ENCODE peak calls at places on chromosome 3, in five cellular contexts. One of them, this sample, is unnamed.

GRCh38 chr3:3800685-3801509 is 1.7 kb downstream of the LRRN1 start:
- DNase-seq in SK-N-SH: peak; percentile 61
- DNase-seq in HepG2: no peak
- DNase-seq in GM12878: no peak
- DNase-seq in K562: no peak
- DNase-seq in this sample: no peak

GRCh38 chr3:48440590-48440958 is 517 bp downstream of the TMA7 start:
- DNase-seq in SK-N-SH: peak; percentile 35
- DNase-seq in HepG2: no peak
- DNase-seq in GM12878: no peak
- DNase-seq in K562: no peak
- DNase-seq in this sample: no peak

GRCh38 chr3:123449986-123450474 is 1.1 kb upstream of the ADCY5 start:
- DNase-seq in SK-N-SH: peak; percentile 79
- DNase-seq in HepG2: no peak
- DNase-seq in GM12878: no peak
- DNase-seq in K562: no peak
- DNase-seq in this sample: no peak

GRCh38 chr3:69745503-69745902 is 6.2 kb downstream of the MITF start:
- DNase-seq in SK-N-SH: no peak
- DNase-seq in HepG2: no peak
- DNase-seq in GM12878: no peak
- DNase-seq in K562: no peak
- DNase-seq in this sample: no peak

GRCh38 chr3:177463863-177464262 is 266.6 kb upstream of the TBL1XR1 start:
- DNase-seq in SK-N-SH: no peak
- DNase-seq in HepG2: no peak
- DNase-seq in GM12878: no peak
- DNase-seq in K562: no peak
- DNase-seq in this sample: no peak

GRCh38 chr3:125075738-125076137 is 19.9 kb upstream of the HEG1 start:
- DNase-seq in SK-N-SH: peak; percentile 42
- DNase-seq in HepG2: no peak
- DNase-seq in GM12878: no peak
- DNase-seq in K562: no peak
- DNase-seq in this sample: no peak

GRCh38 chr3:163785693-163786092 is 1292.6 kb downstream of the SI start:
- DNase-seq in SK-N-SH: peak; percentile 7
- DNase-seq in HepG2: no peak
- DNase-seq in GM12878: no peak
- DNase-seq in K562: no peak
- DNase-seq in this sample: no peak

GRCh38 chr3:190320594-190321362 is 1.5 kb downstream of the CLDN1 start:
- DNase-seq in SK-N-SH: no peak
- DNase-seq in HepG2: no peak
- DNase-seq in GM12878: no peak
- DNase-seq in K562: no peak
- DNase-seq in this sample: no peak

GRCh38 chr3:126848991-126849390 is 133.9 kb upstream of the PLXNA1 start:
- DNase-seq in SK-N-SH: no peak
- DNase-seq in HepG2: no peak
- DNase-seq in GM12878: no peak
- DNase-seq in K562: no peak
- DNase-seq in this sample: no peak

GRCh38 chr3:47464603-47465002 is 11.1 kb downstream of the SCAP start:
- DNase-seq in SK-N-SH: no peak
- DNase-seq in HepG2: no peak
- DNase-seq in GM12878: no peak
- DNase-seq in K562: no peak
- DNase-seq in this sample: peak; percentile 43

GRCh38 chr3:169764164-169764452 is 752 bp downstream of the TERC start:
- DNase-seq in SK-N-SH: no peak
- DNase-seq in HepG2: no peak
- DNase-seq in GM12878: peak; percentile 41
- DNase-seq in K562: no peak
- DNase-seq in this sample: no peak

GRCh38 chr3:178043084-178043483 is 493.2 kb upstream of the KCNMB2 start:
- DNase-seq in SK-N-SH: no peak
- DNase-seq in HepG2: no peak
- DNase-seq in GM12878: no peak
- DNase-seq in K562: no peak
- DNase-seq in this sample: no peak

GRCh38 chr3:134817297-134817696 is 22.2 kb downstream of the EPHB1 start:
- DNase-seq in SK-N-SH: no peak
- DNase-seq in HepG2: no peak
- DNase-seq in GM12878: no peak
- DNase-seq in K562: no peak
- DNase-seq in this sample: no peak

GRCh38 chr3:102400142-102400541 is 34.7 kb upstream of the ZPLD1 start:
- DNase-seq in SK-N-SH: no peak
- DNase-seq in HepG2: no peak
- DNase-seq in GM12878: no peak
- DNase-seq in K562: no peak
- DNase-seq in this sample: no peak

GRCh38 chr3:20958161-20958560 is 772.2 kb upstream of the SGO1 start:
- DNase-seq in SK-N-SH: no peak
- DNase-seq in HepG2: no peak
- DNase-seq in GM12878: no peak
- DNase-seq in K562: no peak
- DNase-seq in this sample: no peak

GRCh38 chr3:18007980-18008379 is 265.5 kb upstream of the TBC1D5 start:
- DNase-seq in SK-N-SH: no peak
- DNase-seq in HepG2: no peak
- DNase-seq in GM12878: no peak
- DNase-seq in K562: no peak
- DNase-seq in this sample: no peak

DNA sequence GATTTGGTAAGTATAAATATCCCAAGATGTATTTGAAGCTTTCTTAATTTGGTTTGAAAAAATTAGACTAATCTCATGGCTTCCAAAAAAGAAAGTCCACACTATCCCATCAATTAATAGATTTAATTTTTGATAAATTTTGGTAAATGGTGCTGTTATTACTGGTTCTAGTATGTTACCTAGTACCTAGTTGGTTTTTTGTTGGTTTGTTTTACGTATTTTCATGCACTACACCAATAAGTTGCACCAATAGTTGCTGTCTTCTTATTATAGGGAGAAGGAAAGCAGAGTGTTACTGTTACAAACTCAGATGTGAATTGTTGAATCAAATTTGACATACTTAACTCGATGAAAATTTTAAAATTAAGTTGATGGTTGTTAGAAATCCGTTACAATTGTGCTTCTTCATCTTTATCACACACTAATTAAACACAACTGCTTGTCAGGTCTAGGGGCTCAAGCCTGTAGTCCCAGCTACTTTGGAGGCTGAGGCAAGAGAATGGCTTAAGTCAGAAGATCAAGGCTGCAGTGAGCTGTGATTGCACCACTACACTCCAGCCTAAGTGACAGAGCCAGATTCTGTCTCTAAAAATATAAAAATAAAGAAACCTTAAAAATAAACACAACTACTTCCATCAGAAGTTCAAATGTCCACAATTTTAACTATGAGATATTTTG is 23.1 kb upstream of the MBNL1 start:
- DNase-seq in SK-N-SH: no peak
- DNase-seq in HepG2: no peak
- DNase-seq in GM12878: no peak
- DNase-seq in K562: no peak
- DNase-seq in this sample: no peak
- TF ChIP-seq GABPA in SK-N-SH: no peak
- TF ChIP-seq GABPA in HepG2: no peak
- TF ChIP-seq GABPA in GM12878: no peak
- TF ChIP-seq GABPA in K562: no peak
- TF ChIP-seq GABPA in this sample: no peak

GRCh38 chr3:13419356-13420050 is 619 bp downstream of the NUP210 start:
- DNase-seq in SK-N-SH: peak; percentile 86
- DNase-seq in HepG2: no peak
- DNase-seq in GM12878: no peak
- DNase-seq in K562: peak; percentile 89
- DNase-seq in this sample: peak; percentile 38

GRCh38 chr3:13424865-13425605 is 4.9 kb upstream of the NUP210 start:
- DNase-seq in SK-N-SH: no peak
- DNase-seq in HepG2: no peak
- DNase-seq in GM12878: no peak
- DNase-seq in K562: no peak
- DNase-seq in this sample: no peak

GRCh38 chr3:13420051-13420816 is at the start of gene NUP210:
- DNase-seq in SK-N-SH: peak; percentile 95
- DNase-seq in HepG2: peak; percentile 50
- DNase-seq in GM12878: no peak
- DNase-seq in K562: peak; percentile 98
- DNase-seq in this sample: peak; percentile 53

GRCh38 chr3:13424111-13424844 is 4.2 kb upstream of the NUP210 start:
- DNase-seq in SK-N-SH: no peak
- DNase-seq in HepG2: no peak
- DNase-seq in GM12878: no peak
- DNase-seq in K562: no peak
- DNase-seq in this sample: no peak

GRCh38 chr3:13420817-13421755 is 964 bp upstream of the NUP210 start:
- DNase-seq in SK-N-SH: no peak
- DNase-seq in HepG2: no peak
- DNase-seq in GM12878: peak; percentile 57
- DNase-seq in K562: peak; percentile 68
- DNase-seq in this sample: peak; percentile 88
- TF ChIP-seq REST in SK-N-SH: no peak
- TF ChIP-seq REST in HepG2: no peak
- TF ChIP-seq REST in GM12878: no peak
- TF ChIP-seq REST in K562: no peak
- TF ChIP-seq REST in this sample: no peak

DNA sequence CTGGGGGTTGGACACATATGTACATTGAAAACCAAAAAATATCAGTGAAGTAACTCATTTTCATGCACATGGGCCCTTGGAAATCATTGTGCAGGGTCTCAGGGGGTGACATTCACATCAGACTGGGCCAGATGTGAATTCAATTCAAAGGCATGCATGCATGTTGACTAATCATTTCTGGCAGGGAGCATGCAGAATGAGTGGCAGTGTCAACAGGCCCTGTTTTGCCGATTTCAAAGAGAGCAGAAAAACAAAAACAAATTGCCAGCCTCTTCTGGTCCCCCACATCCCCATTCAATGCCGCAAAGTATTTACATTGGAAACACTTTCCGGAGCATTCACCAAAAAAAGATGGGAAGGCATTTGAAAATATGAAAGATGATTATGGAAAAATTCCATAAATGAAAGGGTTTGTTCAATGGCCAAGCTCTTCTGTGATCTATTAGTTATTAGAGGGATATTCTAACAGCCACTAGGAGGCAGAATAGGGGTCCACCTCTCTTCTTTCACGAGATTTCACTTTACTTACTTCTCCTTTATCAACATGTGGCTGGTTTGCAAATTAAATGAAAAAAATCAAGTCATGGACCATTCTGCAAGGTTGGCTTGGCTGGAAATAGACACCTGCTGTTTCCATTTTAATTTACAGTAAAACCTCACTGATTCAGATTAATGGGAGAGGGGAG is 119.9 kb upstream of the FEZF2 start:
- DNase-seq in SK-N-SH: peak; percentile 11
- DNase-seq in HepG2: no peak
- DNase-seq in GM12878: no peak
- DNase-seq in K562: no peak
- DNase-seq in this sample: no peak
- TF ChIP-seq CTCF in SK-N-SH: peak; percentile 48
- TF ChIP-seq CTCF in HepG2: no peak
- TF ChIP-seq CTCF in GM12878: peak; percentile 25
- TF ChIP-seq CTCF in K562: no peak
- TF ChIP-seq CTCF in this sample: peak; percentile 5

GRCh38 chr3:117706037-117706436 is 996.5 kb downstream of the TUSC7 start:
- DNase-seq in SK-N-SH: no peak
- DNase-seq in HepG2: no peak
- DNase-seq in GM12878: no peak
- DNase-seq in K562: no peak
- DNase-seq in this sample: no peak
- TF ChIP-seq GABPA in SK-N-SH: no peak
- TF ChIP-seq GABPA in HepG2: no peak
- TF ChIP-seq GABPA in GM12878: no peak
- TF ChIP-seq GABPA in K562: no peak
- TF ChIP-seq GABPA in this sample: no peak

GRCh38 chr3:187293514-187293870 is 2.0 kb upstream of the MASP1 start:
- DNase-seq in SK-N-SH: no peak
- DNase-seq in HepG2: no peak
- DNase-seq in GM12878: no peak
- DNase-seq in K562: no peak
- DNase-seq in this sample: no peak

GRCh38 chr3:187291512-187292132 is at the start of gene MASP1:
- DNase-seq in SK-N-SH: no peak
- DNase-seq in HepG2: peak; percentile 12
- DNase-seq in GM12878: no peak
- DNase-seq in K562: no peak
- DNase-seq in this sample: no peak

GRCh38 chr3:187292186-187292585 is 649 bp upstream of the MASP1 start:
- DNase-seq in SK-N-SH: no peak
- DNase-seq in HepG2: no peak
- DNase-seq in GM12878: no peak
- DNase-seq in K562: no peak
- DNase-seq in this sample: no peak

GRCh38 chr3:187293977-187294376 is 2.4 kb upstream of the MASP1 start:
- DNase-seq in SK-N-SH: no peak
- DNase-seq in HepG2: no peak
- DNase-seq in GM12878: no peak
- DNase-seq in K562: no peak
- DNase-seq in this sample: no peak

GRCh38 chr3:187292631-187293513 is 1.3 kb upstream of the MASP1 start:
- DNase-seq in SK-N-SH: no peak
- DNase-seq in HepG2: no peak
- DNase-seq in GM12878: no peak
- DNase-seq in K562: no peak
- DNase-seq in this sample: no peak
- TF ChIP-seq REST in SK-N-SH: no peak
- TF ChIP-seq REST in HepG2: no peak
- TF ChIP-seq REST in GM12878: no peak
- TF ChIP-seq REST in K562: no peak
- TF ChIP-seq REST in this sample: no peak

GRCh38 chr3:11565932-11566331 is 77.8 kb downstream of the VGLL4 start:
- DNase-seq in SK-N-SH: no peak
- DNase-seq in HepG2: no peak
- DNase-seq in GM12878: no peak
- DNase-seq in K562: no peak
- DNase-seq in this sample: no peak

GRCh38 chr3:11563749-11564148 is 80.0 kb downstream of the VGLL4 start:
- DNase-seq in SK-N-SH: no peak
- DNase-seq in HepG2: no peak
- DNase-seq in GM12878: no peak
- DNase-seq in K562: no peak
- DNase-seq in this sample: no peak

GRCh38 chr3:11565492-11565891 is 78.2 kb downstream of the VGLL4 start:
- DNase-seq in SK-N-SH: no peak
- DNase-seq in HepG2: no peak
- DNase-seq in GM12878: no peak
- DNase-seq in K562: no peak
- DNase-seq in this sample: no peak

GRCh38 chr3:11564577-11565001 is 79.1 kb downstream of the VGLL4 start:
- DNase-seq in SK-N-SH: no peak
- DNase-seq in HepG2: no peak
- DNase-seq in GM12878: no peak
- DNase-seq in K562: no peak
- DNase-seq in this sample: no peak

GRCh38 chr3:11565072-11565471 is 78.6 kb downstream of the VGLL4 start:
- DNase-seq in SK-N-SH: no peak
- DNase-seq in HepG2: no peak
- DNase-seq in GM12878: no peak
- DNase-seq in K562: no peak
- DNase-seq in this sample: no peak
- TF ChIP-seq CTCF in SK-N-SH: no peak
- TF ChIP-seq CTCF in HepG2: no peak
- TF ChIP-seq CTCF in GM12878: no peak
- TF ChIP-seq CTCF in K562: no peak
- TF ChIP-seq CTCF in this sample: no peak

This sample was measured in HL-60.